ENCODE peak calls at places on chromosome 10, in eight cellular contexts. S, K, D, T, I, Q, H and G are unnamed samples.

GRCh38 chr10:53123311-53123710 is 350.7 kb upstream of the MBL2 start:
- DNase-seq in S (no peak), K (no peak), D (no peak), T (no peak), I (no peak), Q (no peak), H (no peak), G (no peak)

GRCh38 chr10:22341190-22341935 is 3.9 kb upstream of the SPAG6 start:
- DNase-seq in S (no peak), K (no peak), D (no peak), T (no peak), I (peak), Q (peak), H (peak), G (no peak)

GRCh38 chr10:184911-185310 is 49.7 kb downstream of the ZMYND11 start:
- DNase-seq in S (no peak), K (no peak), D (no peak), T (no peak), I (no peak), Q (no peak), H (no peak), G (no peak)

GRCh38 chr10:103967433-103968142 is 648 bp downstream of the SLK start:
- DNase-seq in S (peak), K (no peak), D (peak), T (no peak), I (peak), Q (no peak), H (peak), G (peak)

GRCh38 chr10:133378251-133379096 is 588 bp upstream of the PAOX start:
- DNase-seq in S (peak), K (peak), D (peak), T (peak), I (peak), Q (peak), H (peak), G (peak)

GRCh38 chr10:28845009-28845682 is 167.8 kb downstream of the BAMBI start:
- DNase-seq in S (no peak), K (no peak), D (no peak), T (no peak), I (no peak), Q (no peak), H (no peak), G (no peak)

GRCh38 chr10:43751646-43752045 is 103.0 kb upstream of the ZNF32 start:
- DNase-seq in S (no peak), K (no peak), D (no peak), T (no peak), I (no peak), Q (no peak), H (no peak), G (no peak)

GRCh38 chr10:79298403-79299244 is 48.6 kb upstream of the PPIF start:
- DNase-seq in S (peak), K (peak), D (no peak), T (no peak), I (peak), Q (no peak), H (peak), G (peak)

GRCh38 chr10:63799511-63799910 is 278.3 kb downstream of the REEP3 start:
- DNase-seq in S (no peak), K (no peak), D (no peak), T (no peak), I (no peak), Q (no peak), H (no peak), G (no peak)

GRCh38 chr10:95906675-95907453 is 911 bp upstream of the CC2D2B start:
- DNase-seq in S (peak), K (peak), D (peak), T (peak), I (peak), Q (peak), H (peak), G (peak)

GRCh38 chr10:50251309-50251850 is at the start of gene ASAH2:
- DNase-seq in S (no peak), K (no peak), D (no peak), T (no peak), I (no peak), Q (no peak), H (no peak), G (no peak)

GRCh38 chr10:5818894-5819293 is 5.7 kb upstream of the GDI2 start:
- DNase-seq in S (no peak), K (no peak), D (no peak), T (no peak), I (no peak), Q (peak), H (no peak), G (no peak)

GRCh38 chr10:24813866-24814265 is 90.2 kb upstream of the ARHGAP21 start:
- DNase-seq in S (no peak), K (no peak), D (no peak), T (no peak), I (no peak), Q (no peak), H (no peak), G (no peak)

GRCh38 chr10:1101946-1102345 is 45.8 kb downstream of the WDR37 start:
- DNase-seq in S (no peak), K (no peak), D (no peak), T (no peak), I (no peak), Q (peak), H (no peak), G (no peak)

GRCh38 chr10:132979491-132980425 is 37.4 kb upstream of the CFAP46 start:
- DNase-seq in S (no peak), K (no peak), D (no peak), T (no peak), I (no peak), Q (no peak), H (no peak), G (no peak)

GRCh38 chr10:75035975-75036708 is 75.3 kb upstream of the SAMD8 start:
- DNase-seq in S (no peak), K (no peak), D (no peak), T (no peak), I (no peak), Q (no peak), H (no peak), G (no peak)

GRCh38 chr10:26451903-26452302 is 13.8 kb downstream of the APBB1IP start:
- DNase-seq in S (no peak), K (no peak), D (no peak), T (no peak), I (no peak), Q (no peak), H (no peak), G (no peak)

GRCh38 chr10:8853048-8853447 is 798.6 kb downstream of the GATA3 start:
- DNase-seq in S (no peak), K (no peak), D (no peak), T (no peak), I (no peak), Q (no peak), H (no peak), G (no peak)

GRCh38 chr10:124447741-124448466 is 1.9 kb downstream of the NKX1-2 start:
- DNase-seq in S (no peak), K (no peak), D (no peak), T (no peak), I (peak), Q (no peak), H (no peak), G (peak)

GRCh38 chr10:79442171-79443040 is 3.0 kb downstream of the ZCCHC24 start:
- DNase-seq in S (no peak), K (no peak), D (no peak), T (no peak), I (no peak), Q (peak), H (no peak), G (no peak)

GRCh38 chr10:107873007-107873406 is 708.5 kb upstream of the SORCS1 start:
- DNase-seq in S (no peak), K (no peak), D (no peak), T (no peak), I (no peak), Q (no peak), H (no peak), G (no peak)

GRCh38 chr10:103125323-103126267 is 67.5 kb downstream of the NT5C2 start:
- DNase-seq in S (no peak), K (no peak), D (no peak), T (no peak), I (no peak), Q (no peak), H (no peak), G (no peak)

GRCh38 chr10:102396251-102396650 is 746 bp downstream of the NFKB2 start:
- DNase-seq in S (no peak), K (no peak), D (no peak), T (no peak), I (no peak), Q (no peak), H (no peak), G (no peak)

GRCh38 chr10:43825421-43825820 is 176.7 kb upstream of the ZNF32 start:
- DNase-seq in S (no peak), K (no peak), D (no peak), T (no peak), I (no peak), Q (no peak), H (no peak), G (no peak)

GRCh38 chr10:5614081-5614721 is 52.2 kb downstream of the ASB13 start:
- DNase-seq in S (no peak), K (no peak), D (no peak), T (no peak), I (peak), Q (no peak), H (no peak), G (no peak)

GRCh38 chr10:74194999-74195398 is 44.0 kb downstream of the ADK start:
- DNase-seq in S (no peak), K (no peak), D (no peak), T (no peak), I (no peak), Q (no peak), H (no peak), G (no peak)

GRCh38 chr10:119701861-119702260 is 24.0 kb upstream of the INPP5F start:
- DNase-seq in S (no peak), K (no peak), D (no peak), T (no peak), I (peak), Q (no peak), H (no peak), G (no peak)

GRCh38 chr10:124708246-124708779 is 35.9 kb downstream of the FAM53B start:
- DNase-seq in S (no peak), K (peak), D (no peak), T (no peak), I (peak), Q (no peak), H (no peak), G (no peak)

GRCh38 chr10:116741391-116742351 is 695 bp downstream of the HSPA12A start:
- DNase-seq in S (peak), K (peak), D (no peak), T (no peak), I (peak), Q (no peak), H (no peak), G (no peak)

GRCh38 chr10:13907570-13907969 is 320.8 kb downstream of the PRPF18 start:
- DNase-seq in S (no peak), K (no peak), D (no peak), T (no peak), I (no peak), Q (no peak), H (no peak), G (no peak)

GRCh38 chr10:89954787-89955566 is 253.6 kb downstream of the KIF20B start:
- DNase-seq in S (no peak), K (no peak), D (no peak), T (no peak), I (no peak), Q (no peak), H (no peak), G (peak)

GRCh38 chr10:124875596-124875995 is 66.3 kb upstream of the ZRANB1 start:
- DNase-seq in S (peak), K (no peak), D (no peak), T (no peak), I (peak), Q (no peak), H (peak), G (no peak)

GRCh38 chr10:92342801-92343200 is 51.8 kb downstream of the MARCHF5 start:
- DNase-seq in S (no peak), K (no peak), D (no peak), T (no peak), I (no peak), Q (no peak), H (no peak), G (no peak)

GRCh38 chr10:125002423-125003145 is 60.7 kb downstream of the ZRANB1 start:
- DNase-seq in S (no peak), K (peak), D (no peak), T (no peak), I (no peak), Q (peak), H (no peak), G (no peak)

GRCh38 chr10:71435571-71436267 is 39.0 kb downstream of the CDH23 start:
- DNase-seq in S (peak), K (peak), D (no peak), T (no peak), I (peak), Q (peak), H (no peak), G (no peak)

GRCh38 chr10:88113232-88113631 is 249.8 kb downstream of the PTEN start:
- DNase-seq in S (no peak), K (no peak), D (no peak), T (no peak), I (no peak), Q (peak), H (no peak), G (no peak)

GRCh38 chr10:124625831-124626238 is 118.3 kb downstream of the FAM53B start:
- DNase-seq in S (no peak), K (peak), D (no peak), T (no peak), I (no peak), Q (no peak), H (no peak), G (no peak)

GRCh38 chr10:4395731-4396130 is 430.3 kb upstream of the AKR1E2 start:
- DNase-seq in S (no peak), K (no peak), D (no peak), T (no peak), I (no peak), Q (no peak), H (no peak), G (no peak)

GRCh38 chr10:31020128-31020527 is 11.5 kb downstream of the ZNF438 start:
- DNase-seq in S (no peak), K (no peak), D (no peak), T (no peak), I (no peak), Q (no peak), H (no peak), G (no peak)